ENCODE peak calls at places on chromosomes 5 and 9, in seven cellular contexts. One of them, this sample, is unnamed.

GRCh38 chr5:147752666-147753290 is 29.8 kb downstream of the JAKMIP2 start:
- DNase-seq in MCF 10A: no peak
- DNase-seq in NCI-H774: no peak
- DNase-seq in H7: no peak
- DNase-seq in stimulated activated naive CD8-positive, alpha-beta T cell treated with anti-CD3 and anti-CD28 coated beads, Interleukin-15, amount 100 ng/mL, for 72 hours: no peak
- DNase-seq in stromal cell of bone marrow: no peak
- DNase-seq in C1 segment of cervical spinal cord: no peak
- DNase-seq in this sample: no peak

GRCh38 chr5:179730356-179730755 is 2.3 kb upstream of the MAML1 start:
- DNase-seq in MCF 10A: no peak
- DNase-seq in NCI-H774: no peak
- DNase-seq in H7: no peak
- DNase-seq in stimulated activated naive CD8-positive, alpha-beta T cell treated with anti-CD3 and anti-CD28 coated beads, Interleukin-15, amount 100 ng/mL, for 72 hours: no peak
- DNase-seq in stromal cell of bone marrow: no peak
- DNase-seq in C1 segment of cervical spinal cord: no peak
- DNase-seq in this sample: no peak

GRCh38 chr9:115694014-115694413 is 459.6 kb upstream of the PAPPA start:
- DNase-seq in MCF 10A: peak
- DNase-seq in NCI-H774: no peak
- DNase-seq in H7: peak
- DNase-seq in stimulated activated naive CD8-positive, alpha-beta T cell treated with anti-CD3 and anti-CD28 coated beads, Interleukin-15, amount 100 ng/mL, for 72 hours: no peak
- DNase-seq in stromal cell of bone marrow: peak
- DNase-seq in C1 segment of cervical spinal cord: no peak
- DNase-seq in this sample: no peak

GRCh38 chr9:109455391-109455790 is 42.7 kb downstream of the PTPN3 start:
- DNase-seq in MCF 10A: no peak
- DNase-seq in NCI-H774: no peak
- DNase-seq in H7: peak
- DNase-seq in stimulated activated naive CD8-positive, alpha-beta T cell treated with anti-CD3 and anti-CD28 coated beads, Interleukin-15, amount 100 ng/mL, for 72 hours: no peak
- DNase-seq in stromal cell of bone marrow: no peak
- DNase-seq in C1 segment of cervical spinal cord: no peak
- DNase-seq in this sample: no peak

GRCh38 chr5:124700333-124700732 is 46.1 kb downstream of the ZNF608 start:
- DNase-seq in MCF 10A: no peak
- DNase-seq in NCI-H774: no peak
- DNase-seq in H7: no peak
- DNase-seq in stimulated activated naive CD8-positive, alpha-beta T cell treated with anti-CD3 and anti-CD28 coated beads, Interleukin-15, amount 100 ng/mL, for 72 hours: no peak
- DNase-seq in stromal cell of bone marrow: no peak
- DNase-seq in C1 segment of cervical spinal cord: no peak
- DNase-seq in this sample: no peak

GRCh38 chr5:157994906-157995519 is 136.1 kb upstream of the CLINT1 start:
- DNase-seq in MCF 10A: peak
- DNase-seq in NCI-H774: peak
- DNase-seq in H7: peak
- DNase-seq in stimulated activated naive CD8-positive, alpha-beta T cell treated with anti-CD3 and anti-CD28 coated beads, Interleukin-15, amount 100 ng/mL, for 72 hours: peak
- DNase-seq in stromal cell of bone marrow: peak
- DNase-seq in C1 segment of cervical spinal cord: peak
- DNase-seq in this sample: peak

GRCh38 chr5:72441861-72442540 is 65.2 kb downstream of the ZNF366 start:
- DNase-seq in MCF 10A: peak
- DNase-seq in NCI-H774: no peak
- DNase-seq in H7: no peak
- DNase-seq in stimulated activated naive CD8-positive, alpha-beta T cell treated with anti-CD3 and anti-CD28 coated beads, Interleukin-15, amount 100 ng/mL, for 72 hours: no peak
- DNase-seq in stromal cell of bone marrow: peak
- DNase-seq in C1 segment of cervical spinal cord: no peak
- DNase-seq in this sample: no peak

GRCh38 chr9:4299006-4299795 is 667 bp downstream of the GLIS3 start:
- DNase-seq in MCF 10A: no peak
- DNase-seq in NCI-H774: no peak
- DNase-seq in H7: peak
- DNase-seq in stimulated activated naive CD8-positive, alpha-beta T cell treated with anti-CD3 and anti-CD28 coated beads, Interleukin-15, amount 100 ng/mL, for 72 hours: peak
- DNase-seq in stromal cell of bone marrow: no peak
- DNase-seq in C1 segment of cervical spinal cord: no peak
- DNase-seq in this sample: no peak

GRCh38 chr9:120350596-120350995 is 229.4 kb downstream of the CDK5RAP2 start:
- DNase-seq in MCF 10A: no peak
- DNase-seq in NCI-H774: no peak
- DNase-seq in H7: no peak
- DNase-seq in stimulated activated naive CD8-positive, alpha-beta T cell treated with anti-CD3 and anti-CD28 coated beads, Interleukin-15, amount 100 ng/mL, for 72 hours: no peak
- DNase-seq in stromal cell of bone marrow: no peak
- DNase-seq in C1 segment of cervical spinal cord: no peak
- DNase-seq in this sample: no peak

GRCh38 chr9:121808781-121809180 is 157.3 kb downstream of the DAB2IP start:
- DNase-seq in MCF 10A: no peak
- DNase-seq in NCI-H774: no peak
- DNase-seq in H7: peak
- DNase-seq in stimulated activated naive CD8-positive, alpha-beta T cell treated with anti-CD3 and anti-CD28 coated beads, Interleukin-15, amount 100 ng/mL, for 72 hours: no peak
- DNase-seq in stromal cell of bone marrow: no peak
- DNase-seq in C1 segment of cervical spinal cord: no peak
- DNase-seq in this sample: no peak